ENCODE peak calls at places on chromosomes 7 and 10, in four cellular contexts. V, Q, A and D are unnamed samples.

GRCh38 chr10:91635401-91636400 is 2.8 kb upstream of the PPP1R3C start:
- DNase-seq in V (peak; percentile 90), Q (peak; percentile 73), A (peak; percentile 90), D (peak; percentile 90)

GRCh38 chr10:92074126-92074887 is 150.7 kb downstream of the BTAF1 start:
- DNase-seq in V (peak; percentile 29), Q (no peak), A (peak; percentile 18), D (no peak)

GRCh38 chr7:2512713-2513112 is 6.9 kb upstream of the LFNG start:
- DNase-seq in V (no peak), Q (no peak), A (no peak), D (no peak)

GRCh38 chr10:77926566-77927342 is at the start of gene DLG5:
- DNase-seq in V (peak; percentile 88), Q (peak; percentile 55), A (peak; percentile 56), D (peak; percentile 72)

GRCh38 chr10:81179805-81180452 is 642.2 kb downstream of the SH2D4B start:
- DNase-seq in V (peak; percentile 1), Q (peak; percentile 6), A (peak; percentile 20), D (no peak)

GRCh38 chr7:23530355-23530754 is 1.4 kb downstream of the TRA2A start:
- DNase-seq in V (peak; percentile 20), Q (peak; percentile 15), A (peak; percentile 59), D (peak; percentile 47)

GRCh38 chr10:500876-501275 is 188.6 kb downstream of the DIP2C start:
- DNase-seq in V (peak; percentile 29), Q (no peak), A (peak; percentile 17), D (no peak)

GRCh38 chr10:86071145-86071544 is 295.4 kb downstream of the GRID1 start:
- DNase-seq in V (no peak), Q (no peak), A (no peak), D (no peak)

GRCh38 chr7:94062372-94062771 is 58.2 kb upstream of the BET1 start:
- DNase-seq in V (peak; percentile 66), Q (no peak), A (peak; percentile 30), D (peak; percentile 19)

GRCh38 chr7:6252748-6253147 is 19.7 kb downstream of the CYTH3 start:
- DNase-seq in V (peak; percentile 33), Q (no peak), A (peak; percentile 69), D (no peak)

GRCh38 chr10:128233422-128233821 is 107.2 kb upstream of the MKI67 start:
- DNase-seq in V (no peak), Q (no peak), A (no peak), D (no peak)

GRCh38 chr10:68096913-68097509 is 12.3 kb upstream of the MYPN start:
- DNase-seq in V (peak; percentile 96), Q (peak; percentile 12), A (peak; percentile 91), D (peak; percentile 81)

GRCh38 chr7:122886357-122887081 is at the start of gene CADPS2:
- DNase-seq in V (peak; percentile 55), Q (peak; percentile 53), A (peak; percentile 94), D (peak; percentile 85)

GRCh38 chr10:89391882-89392756 is at the start of gene IFIT1:
- DNase-seq in V (peak; percentile 87), Q (peak; percentile 32), A (peak; percentile 93), D (peak; percentile 92)

GRCh38 chr10:69119896-69120295 is 4.1 kb upstream of the VPS26A start:
- DNase-seq in V (no peak), Q (no peak), A (no peak), D (no peak)

GRCh38 chr10:69125554-69125953 is 1.6 kb downstream of the VPS26A start:
- DNase-seq in V (no peak), Q (no peak), A (no peak), D (no peak)

GRCh38 chr10:69123747-69124557 is at the start of gene VPS26A:
- DNase-seq in V (peak; percentile 99), Q (peak; percentile 99), A (peak; percentile 98), D (peak; percentile 99)

GRCh38 chr10:69123306-69123746 is 652 bp upstream of the VPS26A start:
- DNase-seq in V (peak; percentile 83), Q (peak; percentile 57), A (peak; percentile 75), D (peak; percentile 83)

DNA sequence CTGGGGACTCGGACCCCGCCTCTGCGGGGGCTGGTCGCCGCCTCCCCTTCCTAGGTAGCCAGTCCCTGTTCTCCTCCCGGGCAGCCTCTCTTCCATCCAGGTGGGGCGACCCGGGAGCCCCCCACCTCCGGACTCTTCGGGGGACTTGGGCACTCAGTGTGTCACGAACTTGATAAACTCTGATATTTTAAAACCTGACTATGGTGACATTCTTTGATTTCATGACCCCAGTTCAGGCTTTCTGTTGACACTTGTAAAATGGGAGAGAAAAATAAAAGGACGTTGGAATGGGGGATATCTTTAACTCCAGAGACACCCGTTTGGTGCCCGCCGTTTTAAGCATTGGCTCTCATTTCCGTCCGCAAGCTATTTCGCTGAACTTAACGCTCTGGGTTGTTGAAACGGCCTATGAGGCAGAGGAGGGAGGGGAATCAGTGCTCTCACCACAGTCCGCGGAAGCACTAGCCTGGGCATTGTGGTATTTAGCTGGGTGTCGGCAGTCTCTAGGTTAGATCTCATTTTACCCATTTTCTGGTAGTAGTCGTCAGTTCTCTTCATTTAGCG is 662 bp downstream of the VPS26A start:
- DNase-seq in V (peak; percentile 74), Q (peak; percentile 15), A (peak; percentile 67), D (peak; percentile 71)
- H3K4me3 ChIP-seq in V (peak overlapping the region; percentile 80), Q (peak overlapping the region; percentile 74), A (peak overlapping the region; percentile 90), D (peak overlapping the region; percentile 93)

GRCh38 chr10:98745645-98746044 is 298.9 kb upstream of the HPS1 start:
- DNase-seq in V (no peak), Q (no peak), A (no peak), D (no peak)
- TF ChIP-seq CTCF in V (no peak), Q (no peak), A (no peak), D (no peak)

DNA sequence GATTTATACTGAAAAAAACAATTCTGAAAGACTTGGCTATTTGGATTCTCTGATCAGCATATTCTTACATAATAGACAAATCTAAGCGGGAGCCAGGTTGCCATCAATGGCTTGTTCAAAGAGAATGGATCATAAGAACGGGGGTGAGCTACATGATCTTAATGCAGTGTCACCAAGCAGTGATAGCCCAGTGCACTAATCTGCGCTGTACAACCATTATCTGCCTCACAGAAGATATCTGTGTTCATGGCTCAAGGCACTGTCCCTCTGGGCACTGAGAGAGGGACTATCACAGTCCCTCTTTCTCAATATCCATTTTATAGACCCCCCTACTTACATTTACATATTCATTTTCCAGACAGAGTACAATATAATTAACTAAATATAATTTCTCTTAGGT is 22.9 kb upstream of the PRKAR2B start:
- DNase-seq in V (no peak), Q (no peak), A (no peak), D (no peak)
- H3K4me3 ChIP-seq in V (no peak overlapping the region), Q (no peak overlapping the region), A (no peak overlapping the region), D (no peak overlapping the region)

GRCh38 chr10:117885206-117885605 is 161.5 kb downstream of the RAB11FIP2 start:
- DNase-seq in V (no peak), Q (no peak), A (no peak), D (no peak)
- TF ChIP-seq CTCF in V (no peak), Q (no peak), A (no peak), D (no peak)